ENCODE peak calls at places on chromosomes 6 and 20, in six cellular contexts. One of them, this sample, is unnamed.

GRCh38 chr20:60137657-60138245 is 179.5 kb downstream of the CDH26 start:
- DNase-seq in GM12878: no peak
- DNase-seq in K562: peak; percentile 32
- DNase-seq in HCT116: peak; percentile 0
- DNase-seq in HepG2: no peak
- DNase-seq in H1: peak; percentile 62
- DNase-seq in this sample: peak; percentile 22

GRCh38 chr6:14711056-14711703 is 534.7 kb upstream of the JARID2 start:
- DNase-seq in GM12878: no peak
- DNase-seq in HepG2: peak; percentile 28
- DNase-seq in HCT116: no peak
- DNase-seq in K562: peak; percentile 71
- DNase-seq in H1: no peak
- DNase-seq in this sample: peak; percentile 32

GRCh38 chr6:129849456-129849855 is 11.7 kb downstream of the TMEM244 start:
- DNase-seq in K562: no peak
- DNase-seq in HepG2: no peak
- DNase-seq in H1: no peak
- DNase-seq in HCT116: peak; percentile 60
- DNase-seq in GM12878: no peak
- DNase-seq in this sample: no peak

GRCh38 chr6:137044366-137045220 is at the start of gene IL20RA:
- DNase-seq in HepG2: no peak
- DNase-seq in H1: peak; percentile 72
- DNase-seq in HCT116: no peak
- DNase-seq in GM12878: no peak
- DNase-seq in K562: no peak
- DNase-seq in this sample: no peak

GRCh38 chr6:7914991-7915789 is 4.6 kb upstream of the TXNDC5 start:
- DNase-seq in GM12878: no peak
- DNase-seq in HepG2: no peak
- DNase-seq in H1: no peak
- DNase-seq in HCT116: no peak
- DNase-seq in K562: no peak
- DNase-seq in this sample: no peak

GRCh38 chr6:87139236-87139635 is 16.1 kb upstream of the ZNF292 start:
- DNase-seq in K562: peak; percentile 13
- DNase-seq in H1: no peak
- DNase-seq in HCT116: peak; percentile 54
- DNase-seq in HepG2: peak; percentile 48
- DNase-seq in GM12878: no peak
- DNase-seq in this sample: no peak

GRCh38 chr6:67594366-67594765 is 1040.7 kb upstream of the ADGRB3 start:
- DNase-seq in HCT116: no peak
- DNase-seq in K562: no peak
- DNase-seq in GM12878: no peak
- DNase-seq in H1: no peak
- DNase-seq in HepG2: no peak
- DNase-seq in this sample: no peak

GRCh38 chr6:148935705-148936306 is 189.0 kb downstream of the UST start:
- DNase-seq in H1: no peak
- DNase-seq in K562: no peak
- DNase-seq in GM12878: no peak
- DNase-seq in HCT116: no peak
- DNase-seq in HepG2: no peak
- DNase-seq in this sample: no peak

GRCh38 chr20:6767166-6767535 is 335 bp upstream of the BMP2 start:
- DNase-seq in K562: no peak
- DNase-seq in HepG2: no peak
- DNase-seq in HCT116: no peak
- DNase-seq in H1: no peak
- DNase-seq in GM12878: no peak
- DNase-seq in this sample: no peak

GRCh38 chr20:59001449-59002171 is 5.4 kb downstream of the CTSZ start:
- DNase-seq in GM12878: no peak
- DNase-seq in HCT116: no peak
- DNase-seq in HepG2: no peak
- DNase-seq in K562: no peak
- DNase-seq in H1: no peak
- DNase-seq in this sample: no peak

GRCh38 chr6:127458190-127458589 is 999 bp downstream of the KIAA0408 start:
- DNase-seq in H1: no peak
- DNase-seq in K562: no peak
- DNase-seq in HepG2: no peak
- DNase-seq in GM12878: no peak
- DNase-seq in HCT116: no peak
- DNase-seq in this sample: no peak

GRCh38 chr20:1094706-1095220 is 23.6 kb upstream of the PSMF1 start:
- DNase-seq in GM12878: no peak
- DNase-seq in H1: no peak
- DNase-seq in HepG2: no peak
- DNase-seq in HCT116: no peak
- DNase-seq in K562: no peak
- DNase-seq in this sample: no peak

GRCh38 chr20:51402201-51402600 is 140.3 kb downstream of the NFATC2 start:
- DNase-seq in HepG2: no peak
- DNase-seq in GM12878: no peak
- DNase-seq in K562: no peak
- DNase-seq in HCT116: no peak
- DNase-seq in H1: no peak
- DNase-seq in this sample: no peak

GRCh38 chr20:47280668-47281067 is 75.8 kb downstream of the ZMYND8 start:
- DNase-seq in H1: no peak
- DNase-seq in HepG2: no peak
- DNase-seq in GM12878: no peak
- DNase-seq in K562: no peak
- DNase-seq in HCT116: no peak
- DNase-seq in this sample: no peak

GRCh38 chr6:73180718-73181619 is 44.3 kb downstream of the KHDC1L start:
- DNase-seq in H1: no peak
- DNase-seq in HCT116: peak; percentile 39
- DNase-seq in K562: peak; percentile 30
- DNase-seq in GM12878: peak; percentile 53
- DNase-seq in HepG2: peak; percentile 39
- DNase-seq in this sample: no peak

GRCh38 chr20:61263084-61263695 is 11.1 kb downstream of the CDH4 start:
- DNase-seq in HCT116: no peak
- DNase-seq in HepG2: no peak
- DNase-seq in GM12878: no peak
- DNase-seq in H1: peak; percentile 95
- DNase-seq in K562: peak; percentile 57
- DNase-seq in this sample: no peak

GRCh38 chr6:56683882-56684281 is 41.2 kb upstream of the DST start:
- DNase-seq in HCT116: no peak
- DNase-seq in HepG2: peak; percentile 98
- DNase-seq in GM12878: no peak
- DNase-seq in H1: no peak
- DNase-seq in K562: no peak
- DNase-seq in this sample: no peak

GRCh38 chr6:84854801-84855400 is 90.5 kb upstream of the TBX18 start:
- DNase-seq in HCT116: no peak
- DNase-seq in K562: no peak
- DNase-seq in GM12878: no peak
- DNase-seq in HepG2: no peak
- DNase-seq in H1: no peak
- DNase-seq in this sample: no peak

GRCh38 chr20:53829706-53830521 is 236.3 kb upstream of the ZNF217 start:
- DNase-seq in HCT116: no peak
- DNase-seq in K562: no peak
- DNase-seq in GM12878: no peak
- DNase-seq in H1: no peak
- DNase-seq in HepG2: peak; percentile 94
- DNase-seq in this sample: no peak

GRCh38 chr20:4130404-4131189 is 115.2 kb upstream of the RNF24 start:
- DNase-seq in H1: no peak
- DNase-seq in HepG2: no peak
- DNase-seq in K562: no peak
- DNase-seq in HCT116: no peak
- DNase-seq in GM12878: no peak
- DNase-seq in this sample: no peak

GRCh38 chr6:126054258-126054702 is 67.9 kb downstream of the TRMT11 start:
- DNase-seq in HCT116: no peak
- DNase-seq in HepG2: no peak
- DNase-seq in H1: no peak
- DNase-seq in K562: peak; percentile 16
- DNase-seq in GM12878: no peak
- DNase-seq in this sample: no peak

GRCh38 chr6:1756472-1757129 is 146.9 kb downstream of the FOXC1 start:
- DNase-seq in HCT116: no peak
- DNase-seq in HepG2: no peak
- DNase-seq in GM12878: no peak
- DNase-seq in K562: no peak
- DNase-seq in H1: no peak
- DNase-seq in this sample: no peak
- TF ChIP-seq ZNF274 in HCT116: no peak
- TF ChIP-seq ZNF274 in HepG2: no peak
- TF ChIP-seq ZNF274 in GM12878: no peak
- TF ChIP-seq ZNF274 in K562: no peak
- TF ChIP-seq ZNF274 in H1: no peak
- TF ChIP-seq ZNF274 in this sample: no peak

DNA sequence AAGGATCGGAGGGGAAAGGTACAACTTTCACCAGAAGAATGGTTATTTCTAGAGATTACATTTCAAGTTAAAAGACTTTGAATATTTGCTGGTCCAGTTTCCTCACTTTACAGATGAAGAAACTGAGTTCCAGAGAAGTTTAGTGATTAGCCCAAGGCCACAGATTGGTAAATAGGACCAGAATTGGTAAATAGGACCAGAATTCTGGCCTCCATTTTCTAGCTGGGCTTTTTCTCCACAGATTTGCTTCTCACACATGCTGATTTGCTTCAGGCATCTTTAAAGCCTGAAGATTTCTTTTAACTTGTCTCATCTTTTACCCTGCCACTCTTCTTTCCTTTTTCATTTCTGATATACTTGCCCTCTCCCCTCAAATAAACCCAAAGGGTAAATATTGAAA is 5.2 kb upstream of the LIN28B start:
- DNase-seq in K562: no peak
- DNase-seq in GM12878: no peak
- DNase-seq in HCT116: no peak
- DNase-seq in HepG2: no peak
- DNase-seq in H1: no peak
- DNase-seq in this sample: no peak
- H3K4me3 ChIP-seq in K562: no peak overlapping the region
- H3K4me3 ChIP-seq in GM12878: no peak overlapping the region
- H3K4me3 ChIP-seq in HCT116: no peak overlapping the region
- H3K4me3 ChIP-seq in HepG2: no peak overlapping the region
- H3K4me3 ChIP-seq in H1: no peak overlapping the region
- H3K4me3 ChIP-seq in this sample: no peak overlapping the region

GRCh38 chr6:105993769-105994521 is 92.2 kb upstream of the PRDM1 start:
- DNase-seq in HCT116: no peak
- DNase-seq in H1: peak; percentile 65
- DNase-seq in GM12878: no peak
- DNase-seq in HepG2: no peak
- DNase-seq in K562: no peak
- DNase-seq in this sample: no peak

GRCh38 chr6:105993341-105993740 is 92.8 kb upstream of the PRDM1 start:
- DNase-seq in HepG2: no peak
- DNase-seq in H1: no peak
- DNase-seq in K562: no peak
- DNase-seq in GM12878: no peak
- DNase-seq in HCT116: no peak
- DNase-seq in this sample: no peak

GRCh38 chr6:105992315-105992961 is 93.7 kb upstream of the PRDM1 start:
- DNase-seq in HCT116: no peak
- DNase-seq in H1: peak; percentile 91
- DNase-seq in K562: peak; percentile 97
- DNase-seq in HepG2: peak; percentile 39
- DNase-seq in GM12878: peak; percentile 45
- DNase-seq in this sample: no peak

GRCh38 chr6:105990151-105990550 is 96.0 kb upstream of the PRDM1 start:
- DNase-seq in HepG2: no peak
- DNase-seq in H1: no peak
- DNase-seq in K562: no peak
- DNase-seq in GM12878: no peak
- DNase-seq in HCT116: no peak
- DNase-seq in this sample: no peak

DNA sequence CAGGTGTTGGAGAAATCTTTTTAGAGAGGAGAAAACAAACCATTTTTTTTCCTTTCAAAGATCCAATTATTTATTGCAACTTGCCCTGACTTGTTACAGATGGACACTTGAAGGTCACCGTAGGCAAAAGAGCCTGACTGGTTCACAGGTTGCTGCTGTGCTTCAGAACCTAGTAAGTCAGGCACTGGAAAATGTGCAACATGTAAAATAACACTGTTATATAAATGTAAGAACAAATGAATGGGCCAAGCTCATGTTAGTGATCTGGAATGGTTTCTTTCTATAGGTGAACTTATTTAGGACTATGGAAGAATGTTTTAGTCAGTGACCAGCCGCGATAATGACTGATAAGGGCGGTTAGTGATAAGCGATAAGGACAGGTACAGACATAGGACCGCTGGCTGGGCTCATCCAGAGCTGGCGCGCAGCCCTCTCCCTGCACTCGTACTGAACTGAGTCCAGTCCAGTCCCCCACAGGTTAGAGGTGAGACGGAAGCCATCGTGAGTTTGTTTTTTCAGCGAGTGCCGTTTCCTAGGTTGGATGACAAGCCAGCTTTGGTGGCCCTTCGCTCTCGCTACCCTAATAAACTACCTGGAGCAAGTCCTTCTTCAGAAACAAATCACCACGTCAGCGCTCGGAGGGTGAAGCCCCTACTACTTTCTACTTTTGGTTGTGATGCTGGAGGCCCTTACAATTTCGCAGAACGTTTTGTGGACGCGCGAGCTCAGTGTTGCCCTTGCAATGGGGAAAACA is 94.4 kb upstream of the PRDM1 start:
- DNase-seq in HepG2: peak; percentile 5
- DNase-seq in H1: peak; percentile 67
- DNase-seq in GM12878: no peak
- DNase-seq in HCT116: no peak
- DNase-seq in K562: peak; percentile 20
- DNase-seq in this sample: no peak
- TF ChIP-seq ZNF274 in HepG2: no peak
- TF ChIP-seq ZNF274 in H1: no peak
- TF ChIP-seq ZNF274 in GM12878: no peak
- TF ChIP-seq ZNF274 in HCT116: no peak
- TF ChIP-seq ZNF274 in K562: no peak
- TF ChIP-seq ZNF274 in this sample: no peak

GRCh38 chr6:28683945-28684538 is 158.4 kb downstream of the GPX5 start:
- DNase-seq in HCT116: peak; percentile 60
- DNase-seq in K562: peak; percentile 66
- DNase-seq in HepG2: peak; percentile 68
- DNase-seq in H1: no peak
- DNase-seq in GM12878: no peak
- DNase-seq in this sample: no peak

GRCh38 chr6:28682542-28682941 is 156.9 kb downstream of the GPX5 start:
- DNase-seq in H1: no peak
- DNase-seq in HCT116: no peak
- DNase-seq in K562: no peak
- DNase-seq in GM12878: no peak
- DNase-seq in HepG2: no peak
- DNase-seq in this sample: no peak
- H3K4me3 ChIP-seq in H1: no peak overlapping the region
- H3K4me3 ChIP-seq in HCT116: no peak overlapping the region
- H3K4me3 ChIP-seq in K562: no peak overlapping the region
- H3K4me3 ChIP-seq in GM12878: no peak overlapping the region
- H3K4me3 ChIP-seq in HepG2: no peak overlapping the region
- H3K4me3 ChIP-seq in this sample: no peak overlapping the region

GRCh38 chr6:156256161-156256560 is 521.0 kb upstream of the ARID1B start:
- DNase-seq in K562: no peak
- DNase-seq in GM12878: no peak
- DNase-seq in HepG2: no peak
- DNase-seq in HCT116: no peak
- DNase-seq in H1: no peak
- DNase-seq in this sample: no peak
- TF ChIP-seq ZNF274 in K562: no peak
- TF ChIP-seq ZNF274 in GM12878: no peak
- TF ChIP-seq ZNF274 in HepG2: no peak
- TF ChIP-seq ZNF274 in HCT116: no peak
- TF ChIP-seq ZNF274 in H1: no peak
- TF ChIP-seq ZNF274 in this sample: no peak